ENCODE peak calls at places on chromosomes 5 and 9, in five cellular contexts. T is H1; Z is stimulated activated CD8-positive, alpha-beta memory T cell treated with anti-CD3 and anti-CD28 coated beads, Interleukin-12 subunit alpha, Interleukin-12 subunit beta, amount 100 ng/mL, for 1 hour; M is EL; C is cardiac fibroblast. V is an unnamed sample.

GRCh38 chr9:109586993-109587392 is 88.9 kb upstream of the PTPN3 start:
- DNase-seq in Z (no peak), T (no peak), M (no peak), C (no peak), V (no peak)

GRCh38 chr5:32443541-32444190 is 874 bp downstream of the ZFR start:
- DNase-seq in M (peak), C (peak), Z (peak), T (peak), V (peak)

GRCh38 chr9:72280913-72281500 is 84.0 kb downstream of the ZFAND5 start:
- DNase-seq in Z (peak), M (peak), T (peak), C (peak), V (peak)

GRCh38 chr9:3074247-3074646 is 230.4 kb upstream of the PUM3 start:
- DNase-seq in Z (no peak), C (no peak), T (no peak), M (peak), V (no peak)

GRCh38 chr5:42994285-42995151 is 45.6 kb downstream of the ANXA2R start:
- DNase-seq in M (peak), T (peak), Z (peak), C (peak), V (peak)

GRCh38 chr5:111948078-111948477 is 191.1 kb upstream of the NREP start:
- DNase-seq in T (no peak), Z (no peak), M (no peak), C (peak), V (no peak)

GRCh38 chr9:15249042-15249818 is 57.8 kb downstream of the TTC39B start:
- DNase-seq in M (peak), T (no peak), Z (no peak), C (peak), V (peak)

GRCh38 chr9:34507556-34507955 is 15.2 kb downstream of the ENHO start:
- DNase-seq in Z (no peak), C (no peak), M (no peak), T (no peak), V (no peak)

GRCh38 chr9:35923927-35924763 is 14.9 kb downstream of the SPAAR start:
- DNase-seq in T (no peak), Z (no peak), C (peak), M (peak), V (peak)

GRCh38 chr5:96022971-96023370 is 61.3 kb upstream of the ELL2 start:
- DNase-seq in M (peak), C (no peak), Z (no peak), T (no peak), V (no peak)

GRCh38 chr9:97046228-97046627 is 7.3 kb upstream of the CTSV start:
- DNase-seq in Z (no peak), T (peak), M (peak), C (no peak), V (peak)

GRCh38 chr5:97529354-97529753 is 346.3 kb upstream of the RIOK2 start:
- DNase-seq in T (no peak), M (no peak), Z (no peak), C (no peak), V (peak)

GRCh38 chr5:147534172-147534951 is 24.5 kb upstream of the DPYSL3 start:
- DNase-seq in C (peak), Z (no peak), T (no peak), M (peak), V (peak)

GRCh38 chr5:150409638-150410523 is 2.8 kb downstream of the CD74 start:
- DNase-seq in M (peak), T (peak), C (peak), Z (no peak), V (peak)

GRCh38 chr5:154740483-154740882 is 14.7 kb upstream of the LARP1 start:
- DNase-seq in C (peak), M (no peak), T (no peak), Z (no peak), V (peak)

GRCh38 chr9:2655411-2655901 is 33.9 kb downstream of the VLDLR start:
- DNase-seq in M (peak), Z (peak), C (peak), T (no peak), V (peak)

GRCh38 chr9:110186254-110186653 is 21.7 kb downstream of the C9orf152 start:
- DNase-seq in Z (no peak), T (no peak), C (no peak), M (no peak), V (no peak)

GRCh38 chr5:59485104-59485503 is 408.4 kb downstream of the PDE4D start:
- DNase-seq in M (peak), Z (no peak), C (no peak), T (no peak), V (no peak)